ENCODE peak calls at places on chromosomes 6 and 20, in five cellular contexts. C is A172; L is fibroblast of mammary gland; T is CD8-positive, alpha-beta memory T cell; P is Right ventricle myocardium inferior. F is an unnamed sample.

GRCh38 chr20:34948030-34948429 is 7.6 kb downstream of the GSS start:
- DNase-seq in C (no peak), L (peak; percentile 70), T (no peak), P (no peak), F (no peak)

GRCh38 chr6:167748458-167749379 is 78.0 kb upstream of the AFDN start:
- DNase-seq in C (no peak), L (no peak), T (no peak), P (no peak), F (no peak)

GRCh38 chr6:38910207-38910606 is 138.4 kb upstream of the GLP1R start:
- DNase-seq in C (no peak), L (no peak), T (no peak), P (no peak), F (no peak)

GRCh38 chr20:44176833-44177533 is 10.0 kb downstream of the JPH2 start:
- DNase-seq in C (no peak), L (no peak), T (no peak), P (no peak), F (no peak)

GRCh38 chr6:120378582-120379220 is 955.6 kb downstream of the TBC1D32 start:
- DNase-seq in C (peak; percentile 48), L (peak; percentile 69), T (no peak), P (no peak), F (no peak)

GRCh38 chr6:170098428-170099170 is 192.3 kb downstream of the DLL1 start:
- DNase-seq in C (no peak), L (no peak), T (no peak), P (peak; percentile 33), F (peak; percentile 15)

GRCh38 chr6:144296973-144297372 is 11.8 kb downstream of the UTRN start:
- DNase-seq in C (no peak), L (no peak), T (no peak), P (no peak), F (no peak)

GRCh38 chr6:46757206-46757564 is 10.5 kb downstream of the ANKRD66 start:
- DNase-seq in C (no peak), L (peak; percentile 56), T (no peak), P (no peak), F (no peak)

GRCh38 chr6:133130863-133131262 is 110.3 kb upstream of the EYA4 start:
- DNase-seq in C (peak; percentile 58), L (peak; percentile 10), T (no peak), P (peak; percentile 75), F (no peak)

GRCh38 chr20:50415516-50416268 is 94.5 kb upstream of the PTPN1 start:
- DNase-seq in C (peak; percentile 86), L (peak; percentile 98), T (no peak), P (peak; percentile 99), F (no peak)

GRCh38 chr20:63126876-63127699 is 88.8 kb downstream of the YTHDF1 start:
- DNase-seq in C (no peak), L (no peak), T (no peak), P (peak; percentile 56), F (no peak)

GRCh38 chr6:30556714-30556963 is 350 bp upstream of the GNL1 start:
- DNase-seq in C (no peak), L (no peak), T (peak; percentile 94), P (no peak), F (peak; percentile 94)

GRCh38 chr20:2612073-2612472 is 40.4 kb upstream of the NOP56 start:
- DNase-seq in C (no peak), L (no peak), T (no peak), P (no peak), F (no peak)

GRCh38 chr6:7545509-7546369 is 4.3 kb downstream of the DSP start:
- DNase-seq in C (no peak), L (no peak), T (no peak), P (no peak), F (no peak)

GRCh38 chr20:1567392-1568165 is 10.1 kb upstream of the SIRPD start:
- DNase-seq in C (peak; percentile 76), L (peak; percentile 70), T (no peak), P (no peak), F (no peak)

GRCh38 chr6:89675949-89676753 is 37.6 kb upstream of the LYRM2 start:
- DNase-seq in C (no peak), L (peak; percentile 16), T (no peak), P (no peak), F (no peak)

GRCh38 chr6:107292570-107293285 is 166.6 kb downstream of the PDSS2 start:
- DNase-seq in C (no peak), L (no peak), T (no peak), P (no peak), F (no peak)

GRCh38 chr6:28985396-28986164 is 19.5 kb downstream of the ZNF311 start:
- DNase-seq in C (peak; percentile 97), L (peak; percentile 99), T (no peak), P (peak; percentile 86), F (no peak)

GRCh38 chr6:35370124-35370741 is 27.9 kb downstream of the PPARD start:
- DNase-seq in C (peak; percentile 99), L (peak; percentile 97), T (no peak), P (peak; percentile 73), F (peak; percentile 97)

GRCh38 chr6:29763491-29764289 is 40.5 kb downstream of the HLA-F start:
- DNase-seq in C (peak; percentile 63), L (peak; percentile 93), T (no peak), P (no peak), F (no peak)

GRCh38 chr20:23541330-23541729 is 27.0 kb downstream of the CST9L start:
- DNase-seq in C (peak; percentile 25), L (peak; percentile 0), T (no peak), P (no peak), F (no peak)

GRCh38 chr6:337782-338464 is 45.6 kb downstream of the DUSP22 start:
- DNase-seq in C (no peak), L (no peak), T (peak; percentile 41), P (peak; percentile 45), F (no peak)

GRCh38 chr6:7324520-7324919 is 11.5 kb upstream of the SSR1 start:
- DNase-seq in C (no peak), L (no peak), T (no peak), P (no peak), F (peak; percentile 74)

GRCh38 chr6:20744911-20745557 is 210.8 kb downstream of the CDKAL1 start:
- DNase-seq in C (no peak), L (no peak), T (no peak), P (no peak), F (no peak)

GRCh38 chr6:6494677-6495076 is 93.8 kb upstream of the LY86 start:
- DNase-seq in C (no peak), L (peak; percentile 5), T (no peak), P (peak; percentile 79), F (peak; percentile 65)

GRCh38 chr20:13331536-13331935 is 110.5 kb downstream of the ISM1 start:
- DNase-seq in C (peak; percentile 21), L (no peak), T (no peak), P (no peak), F (no peak)

GRCh38 chr6:137661601-137662000 is 167.4 kb upstream of the OLIG3 start:
- DNase-seq in C (peak; percentile 22), L (peak; percentile 33), T (no peak), P (no peak), F (no peak)

GRCh38 chr6:7568021-7568420 is 22.0 kb upstream of the SNRNP48 start:
- DNase-seq in C (no peak), L (peak; percentile 88), T (no peak), P (no peak), F (no peak)

GRCh38 chr6:149935246-149935645 is 6.6 kb upstream of the ULBP2 start:
- DNase-seq in C (no peak), L (peak; percentile 23), T (no peak), P (no peak), F (no peak)

GRCh38 chr6:11491998-11492397 is 45.6 kb upstream of the TMEM170B start:
- DNase-seq in C (no peak), L (no peak), T (no peak), P (no peak), F (peak; percentile 56)

GRCh38 chr6:43714311-43715055 is 26.9 kb upstream of the MRPS18A start:
- DNase-seq in C (no peak), L (peak; percentile 78), T (no peak), P (no peak), F (no peak)

GRCh38 chr20:36439040-36439730 is 102.1 kb upstream of the MYL9 start:
- DNase-seq in C (peak; percentile 45), L (peak; percentile 55), T (peak; percentile 46), P (peak; percentile 78), F (no peak)

GRCh38 chr6:167415441-167415961 is 90.6 kb downstream of the TTLL2 start:
- DNase-seq in C (no peak), L (no peak), T (no peak), P (no peak), F (no peak)

GRCh38 chr6:150336299-150336698 is 32.5 kb upstream of the IYD start:
- DNase-seq in C (peak; percentile 58), L (peak; percentile 11), T (no peak), P (no peak), F (no peak)

GRCh38 chr6:93242049-93242448 is 177.3 kb downstream of the EPHA7 start:
- DNase-seq in C (no peak), L (no peak), T (no peak), P (no peak), F (no peak)

GRCh38 chr20:64106435-64106961 is 867 bp downstream of the NPBWR2 start:
- DNase-seq in C (no peak), L (no peak), T (no peak), P (no peak), F (peak; percentile 34)

GRCh38 chr6:170185175-170185970 is 105.5 kb downstream of the DLL1 start:
- DNase-seq in C (no peak), L (no peak), T (no peak), P (no peak), F (no peak)

GRCh38 chr6:44576132-44576601 is 188.7 kb downstream of the CDC5L start:
- DNase-seq in C (no peak), L (peak; percentile 31), T (no peak), P (no peak), F (no peak)

GRCh38 chr6:43746613-43747101 is 23.4 kb upstream of the VEGFA start:
- DNase-seq in C (no peak), L (peak; percentile 32), T (no peak), P (no peak), F (no peak)

GRCh38 chr6:111985202-111985731 is 68.6 kb upstream of the CCN6 start:
- DNase-seq in C (peak; percentile 82), L (peak; percentile 94), T (no peak), P (no peak), F (peak; percentile 60)